ENCODE peak calls at places on chromosomes 7 and 10, in eight cellular contexts. One of them, this sample, is unnamed. For H3K4me1, the result is how much of the 10 kb centered on the place peaks cover.

GRCh38 chr7:83468251-83468739 is 180.6 kb downstream of the SEMA3E start:
- DNase-seq in adrenal gland: peak
- DNase-seq in endodermal cell: peak
- DNase-seq in MM.1S: peak
- DNase-seq in mesenchymal stem cell: peak
- DNase-seq in fibroblast of lung: peak
- DNase-seq in thyroid gland: peak
- DNase-seq in CD8-positive, alpha-beta T cell: no peak
- DNase-seq in this sample: peak

GRCh38 chr7:50564630-50565558 is at the start of gene DDC:
- DNase-seq in thyroid gland: no peak
- DNase-seq in mesenchymal stem cell: no peak
- DNase-seq in MM.1S: no peak
- DNase-seq in fibroblast of lung: no peak
- DNase-seq in CD8-positive, alpha-beta T cell: no peak
- DNase-seq in endodermal cell: no peak
- DNase-seq in adrenal gland: no peak
- DNase-seq in this sample: no peak

GRCh38 chr10:124741922-124742417 is 2.2 kb downstream of the FAM53B start:
- DNase-seq in adrenal gland: peak
- DNase-seq in MM.1S: no peak
- DNase-seq in endodermal cell: peak
- DNase-seq in fibroblast of lung: no peak
- DNase-seq in thyroid gland: peak
- DNase-seq in mesenchymal stem cell: no peak
- DNase-seq in CD8-positive, alpha-beta T cell: no peak
- DNase-seq in this sample: no peak

GRCh38 chr10:85888004-85888403 is 478.6 kb downstream of the GRID1 start:
- DNase-seq in thyroid gland: no peak
- DNase-seq in CD8-positive, alpha-beta T cell: no peak
- DNase-seq in adrenal gland: no peak
- DNase-seq in fibroblast of lung: no peak
- DNase-seq in mesenchymal stem cell: no peak
- DNase-seq in endodermal cell: no peak
- DNase-seq in MM.1S: no peak
- DNase-seq in this sample: no peak

GRCh38 chr10:100620087-100620835 is 84.5 kb downstream of the HIF1AN start:
- DNase-seq in mesenchymal stem cell: no peak
- DNase-seq in MM.1S: no peak
- DNase-seq in endodermal cell: peak
- DNase-seq in CD8-positive, alpha-beta T cell: no peak
- DNase-seq in fibroblast of lung: no peak
- DNase-seq in adrenal gland: no peak
- DNase-seq in thyroid gland: no peak
- DNase-seq in this sample: no peak

GRCh38 chr10:112783653-112784426 is 166.2 kb upstream of the TCF7L2 start:
- DNase-seq in adrenal gland: peak
- DNase-seq in CD8-positive, alpha-beta T cell: no peak
- DNase-seq in fibroblast of lung: no peak
- DNase-seq in thyroid gland: peak
- DNase-seq in mesenchymal stem cell: no peak
- DNase-seq in MM.1S: no peak
- DNase-seq in endodermal cell: no peak
- DNase-seq in this sample: no peak

GRCh38 chr7:127704211-127704610 is 52.2 kb downstream of the SND1 start:
- DNase-seq in MM.1S: no peak
- DNase-seq in CD8-positive, alpha-beta T cell: no peak
- DNase-seq in adrenal gland: peak
- DNase-seq in thyroid gland: no peak
- DNase-seq in endodermal cell: no peak
- DNase-seq in mesenchymal stem cell: no peak
- DNase-seq in fibroblast of lung: no peak
- DNase-seq in this sample: no peak

GRCh38 chr7:104859754-104860426 is 154.1 kb upstream of the KMT2E start:
- DNase-seq in mesenchymal stem cell: no peak
- DNase-seq in fibroblast of lung: no peak
- DNase-seq in MM.1S: no peak
- DNase-seq in CD8-positive, alpha-beta T cell: no peak
- DNase-seq in adrenal gland: no peak
- DNase-seq in thyroid gland: no peak
- DNase-seq in endodermal cell: no peak
- DNase-seq in this sample: no peak

GRCh38 chr10:86057708-86058107 is 308.9 kb downstream of the GRID1 start:
- DNase-seq in MM.1S: no peak
- DNase-seq in CD8-positive, alpha-beta T cell: no peak
- DNase-seq in thyroid gland: no peak
- DNase-seq in mesenchymal stem cell: no peak
- DNase-seq in endodermal cell: no peak
- DNase-seq in adrenal gland: peak
- DNase-seq in fibroblast of lung: no peak
- DNase-seq in this sample: no peak

GRCh38 chr10:75245354-75246001 is 9.7 kb upstream of the COMTD1 start:
- DNase-seq in fibroblast of lung: no peak
- DNase-seq in MM.1S: no peak
- DNase-seq in endodermal cell: peak
- DNase-seq in adrenal gland: no peak
- DNase-seq in thyroid gland: no peak
- DNase-seq in mesenchymal stem cell: no peak
- DNase-seq in CD8-positive, alpha-beta T cell: no peak
- DNase-seq in this sample: no peak

GRCh38 chr10:114650266-114650665 is 7.8 kb downstream of the ABLIM1 start:
- DNase-seq in thyroid gland: no peak
- DNase-seq in fibroblast of lung: no peak
- DNase-seq in MM.1S: no peak
- DNase-seq in endodermal cell: no peak
- DNase-seq in adrenal gland: no peak
- DNase-seq in CD8-positive, alpha-beta T cell: no peak
- DNase-seq in mesenchymal stem cell: no peak
- DNase-seq in this sample: no peak

GRCh38 chr7:20267482-20267881 is 50.3 kb upstream of the MACC1 start:
- DNase-seq in thyroid gland: no peak
- DNase-seq in endodermal cell: peak
- DNase-seq in adrenal gland: no peak
- DNase-seq in CD8-positive, alpha-beta T cell: no peak
- DNase-seq in fibroblast of lung: no peak
- DNase-seq in MM.1S: no peak
- DNase-seq in mesenchymal stem cell: no peak
- DNase-seq in this sample: no peak

GRCh38 chr7:106668853-106669539 is 8.0 kb upstream of the CCDC71L start:
- DNase-seq in fibroblast of lung: no peak
- DNase-seq in CD8-positive, alpha-beta T cell: no peak
- DNase-seq in thyroid gland: no peak
- DNase-seq in adrenal gland: no peak
- DNase-seq in mesenchymal stem cell: no peak
- DNase-seq in MM.1S: no peak
- DNase-seq in endodermal cell: no peak
- DNase-seq in this sample: no peak

GRCh38 chr7:77765906-77766800 is 32.1 kb downstream of the TMEM60 start:
- DNase-seq in fibroblast of lung: peak
- DNase-seq in mesenchymal stem cell: peak
- DNase-seq in thyroid gland: no peak
- DNase-seq in MM.1S: no peak
- DNase-seq in CD8-positive, alpha-beta T cell: no peak
- DNase-seq in adrenal gland: no peak
- DNase-seq in endodermal cell: no peak
- DNase-seq in this sample: peak

GRCh38 chr7:43281268-43281667 is 168.8 kb downstream of the HECW1 start:
- DNase-seq in mesenchymal stem cell: no peak
- DNase-seq in thyroid gland: no peak
- DNase-seq in endodermal cell: no peak
- DNase-seq in CD8-positive, alpha-beta T cell: no peak
- DNase-seq in fibroblast of lung: no peak
- DNase-seq in adrenal gland: no peak
- DNase-seq in MM.1S: no peak
- DNase-seq in this sample: no peak

GRCh38 chr7:134903073-134903790 is 83.1 kb upstream of the AGBL3 start:
- DNase-seq in endodermal cell: no peak
- DNase-seq in MM.1S: no peak
- DNase-seq in fibroblast of lung: no peak
- DNase-seq in thyroid gland: no peak
- DNase-seq in mesenchymal stem cell: no peak
- DNase-seq in CD8-positive, alpha-beta T cell: no peak
- DNase-seq in adrenal gland: no peak
- DNase-seq in this sample: peak

DNA sequence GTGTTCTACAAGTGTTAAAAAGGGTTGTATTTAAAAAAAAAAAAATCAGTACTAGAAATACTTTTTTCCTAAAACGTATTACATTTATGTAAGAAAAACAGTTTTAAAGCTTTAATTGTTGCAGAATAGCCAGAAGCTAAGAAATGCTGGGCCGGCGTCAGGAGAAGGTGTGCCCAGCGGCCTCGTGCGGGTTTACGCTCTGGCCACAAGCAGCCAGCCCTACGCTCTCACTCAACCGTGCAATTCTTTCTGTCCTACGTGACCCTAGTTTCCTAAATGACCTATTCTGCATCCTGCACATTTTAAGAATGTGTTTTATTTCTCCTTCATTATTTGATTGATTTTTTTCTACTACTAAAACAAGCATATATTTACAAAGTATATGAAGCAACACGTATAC is 279.7 kb upstream of the KLF14 start:
- DNase-seq in endodermal cell: peak
- DNase-seq in mesenchymal stem cell: no peak
- DNase-seq in thyroid gland: peak
- DNase-seq in MM.1S: no peak
- DNase-seq in fibroblast of lung: no peak
- DNase-seq in CD8-positive, alpha-beta T cell: no peak
- DNase-seq in adrenal gland: no peak
- DNase-seq in this sample: no peak
- H3K4me1 ChIP-seq in endodermal cell: under half
- H3K4me1 ChIP-seq in mesenchymal stem cell: under half
- H3K4me1 ChIP-seq in thyroid gland: half or more
- H3K4me1 ChIP-seq in MM.1S: under half
- H3K4me1 ChIP-seq in fibroblast of lung: under half
- H3K4me1 ChIP-seq in CD8-positive, alpha-beta T cell: half or more
- H3K4me1 ChIP-seq in adrenal gland: half or more
- H3K4me1 ChIP-seq in this sample: under half

DNA sequence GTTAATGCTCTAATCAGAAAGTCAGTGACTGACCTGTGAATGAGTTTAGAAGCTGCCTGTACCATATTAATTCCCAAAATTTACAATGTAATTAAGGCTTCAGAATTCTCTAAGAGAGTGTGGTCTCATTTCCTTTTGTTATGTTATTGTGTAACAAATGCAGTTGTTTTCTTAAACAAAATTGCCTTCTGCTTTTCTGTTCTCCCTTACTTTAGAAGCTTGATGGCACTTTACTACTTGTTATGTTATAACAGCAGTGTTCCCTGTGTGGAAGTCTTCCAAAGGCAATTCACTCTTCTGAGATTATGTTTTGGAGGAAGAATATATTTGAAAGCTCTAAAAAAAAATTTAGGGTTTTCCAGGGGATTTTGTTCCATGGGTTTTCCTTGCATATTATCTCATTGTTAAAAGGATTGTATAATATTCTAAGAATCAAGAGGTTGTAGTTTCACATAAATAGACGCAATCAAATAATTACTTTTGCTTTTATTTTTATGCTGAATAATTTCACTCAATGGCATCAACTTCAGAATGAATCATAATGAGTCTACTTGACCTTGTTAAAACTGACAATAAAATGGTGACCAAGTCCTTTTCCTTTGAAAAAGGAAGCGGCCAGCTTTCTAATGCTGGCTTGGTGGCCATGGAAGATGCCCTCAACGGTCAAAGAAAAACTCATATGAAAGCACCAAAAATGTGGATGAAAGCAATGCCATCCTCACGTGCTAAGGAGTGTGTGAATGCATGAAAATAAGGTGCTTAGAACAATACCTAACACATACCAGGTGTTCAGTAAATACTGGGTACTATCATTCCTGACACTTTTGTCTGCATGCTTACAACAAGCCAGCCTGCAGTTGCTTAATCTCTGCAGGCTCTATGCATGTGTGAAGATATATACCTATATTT is 92.3 kb upstream of the KLF6 start:
- DNase-seq in fibroblast of lung: peak
- DNase-seq in thyroid gland: no peak
- DNase-seq in adrenal gland: no peak
- DNase-seq in CD8-positive, alpha-beta T cell: no peak
- DNase-seq in mesenchymal stem cell: no peak
- DNase-seq in MM.1S: no peak
- DNase-seq in endodermal cell: peak
- DNase-seq in this sample: no peak
- H3K4me3 ChIP-seq in fibroblast of lung: no peak
- H3K4me3 ChIP-seq in thyroid gland: no peak
- H3K4me3 ChIP-seq in adrenal gland: no peak
- H3K4me3 ChIP-seq in CD8-positive, alpha-beta T cell: no peak
- H3K4me3 ChIP-seq in mesenchymal stem cell: no peak
- H3K4me3 ChIP-seq in MM.1S: no peak
- H3K4me3 ChIP-seq in endodermal cell: no peak
- H3K4me3 ChIP-seq in this sample: no peak

GRCh38 chr7:99571768-99572167 is 13.3 kb downstream of the ZNF655 start:
- DNase-seq in endodermal cell: no peak
- DNase-seq in MM.1S: no peak
- DNase-seq in fibroblast of lung: no peak
- DNase-seq in mesenchymal stem cell: no peak
- DNase-seq in thyroid gland: no peak
- DNase-seq in CD8-positive, alpha-beta T cell: no peak
- DNase-seq in adrenal gland: no peak
- DNase-seq in this sample: no peak
- H3K4me1 ChIP-seq in endodermal cell: under half
- H3K4me1 ChIP-seq in MM.1S: under half
- H3K4me1 ChIP-seq in fibroblast of lung: under half
- H3K4me1 ChIP-seq in mesenchymal stem cell: under half
- H3K4me1 ChIP-seq in thyroid gland: under half
- H3K4me1 ChIP-seq in CD8-positive, alpha-beta T cell: under half
- H3K4me1 ChIP-seq in adrenal gland: under half
- H3K4me1 ChIP-seq in this sample: under half

GRCh38 chr10:42691361-42692120 is 53.2 kb upstream of the ZNF33B start:
- DNase-seq in MM.1S: no peak
- DNase-seq in endodermal cell: no peak
- DNase-seq in mesenchymal stem cell: no peak
- DNase-seq in adrenal gland: no peak
- DNase-seq in fibroblast of lung: no peak
- DNase-seq in CD8-positive, alpha-beta T cell: no peak
- DNase-seq in thyroid gland: no peak
- DNase-seq in this sample: no peak

DNA sequence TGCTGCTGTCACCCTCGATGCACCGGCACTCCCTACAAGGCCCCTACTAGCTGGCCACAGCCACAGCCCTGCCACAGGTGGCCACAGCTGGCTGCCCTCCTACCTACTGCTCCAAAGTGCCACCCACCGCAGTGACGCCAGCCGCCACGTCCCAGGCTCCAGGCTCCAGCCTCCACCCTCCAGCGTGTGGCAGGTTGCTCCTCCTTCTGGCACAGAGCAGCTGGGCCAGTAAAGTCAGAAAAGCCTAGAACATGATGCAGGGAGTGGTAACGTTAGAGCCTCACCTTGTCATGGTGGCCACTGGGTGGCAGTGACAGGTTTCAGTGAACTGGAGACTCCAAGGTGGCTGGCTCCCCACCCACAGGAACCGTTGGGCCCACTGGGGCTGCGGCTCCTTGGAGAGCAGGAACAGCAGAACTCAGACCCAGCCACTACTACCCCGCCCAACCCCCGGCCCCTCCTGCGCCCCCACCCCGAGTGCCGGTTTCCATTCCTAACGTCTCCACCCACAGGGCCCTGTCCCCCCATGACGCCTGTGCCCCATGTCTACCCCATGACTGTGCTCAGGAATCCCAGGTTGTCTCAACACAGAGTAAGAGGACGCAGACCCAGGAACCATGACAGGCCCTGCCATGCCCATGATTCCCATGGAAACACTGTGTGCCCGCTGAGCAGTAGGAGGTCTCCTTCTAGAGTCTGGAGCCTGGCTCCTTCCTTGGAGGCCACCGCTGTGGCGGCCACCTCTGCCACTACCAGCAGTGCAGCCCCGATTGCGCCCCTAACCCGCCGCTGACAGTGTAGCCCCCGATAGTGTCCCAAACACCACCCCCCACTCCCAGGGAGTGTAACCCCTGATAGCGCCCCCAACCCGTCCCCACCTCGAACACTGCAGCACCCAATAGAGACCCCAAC is 52.3 kb upstream of the ZNF33B start:
- DNase-seq in MM.1S: no peak
- DNase-seq in thyroid gland: no peak
- DNase-seq in adrenal gland: no peak
- DNase-seq in fibroblast of lung: no peak
- DNase-seq in endodermal cell: peak
- DNase-seq in CD8-positive, alpha-beta T cell: no peak
- DNase-seq in mesenchymal stem cell: no peak
- DNase-seq in this sample: no peak
- H3K4me3 ChIP-seq in MM.1S: no peak
- H3K4me3 ChIP-seq in thyroid gland: no peak
- H3K4me3 ChIP-seq in adrenal gland: no peak
- H3K4me3 ChIP-seq in fibroblast of lung: no peak
- H3K4me3 ChIP-seq in endodermal cell: no peak
- H3K4me3 ChIP-seq in CD8-positive, alpha-beta T cell: no peak
- H3K4me3 ChIP-seq in mesenchymal stem cell: no peak
- H3K4me3 ChIP-seq in this sample: no peak

This sample was measured in cardiac muscle cell.